ENCODE peak calls at places on chromosome 4, in ten cellular contexts. One of them, this sample, is unnamed.

GRCh38 chr4:108171541-108172230 is 3.0 kb upstream of the LEF1 start:
- DNase-seq in astrocyte: no peak
- DNase-seq in astrocyte of the cerebellum: no peak
- DNase-seq in cardiac muscle cell: no peak
- DNase-seq in DND-41: peak
- DNase-seq in adrenal gland: no peak
- DNase-seq in OCI-LY7: no peak
- DNase-seq in MM.1S: no peak
- DNase-seq in transverse colon: no peak
- DNase-seq in Caco-2: no peak
- DNase-seq in this sample: no peak

GRCh38 chr4:168647976-168648375 is 151.1 kb downstream of the PALLD start:
- DNase-seq in Caco-2: no peak
- DNase-seq in DND-41: no peak
- DNase-seq in cardiac muscle cell: no peak
- DNase-seq in adrenal gland: no peak
- DNase-seq in MM.1S: no peak
- DNase-seq in OCI-LY7: no peak
- DNase-seq in transverse colon: no peak
- DNase-seq in astrocyte: no peak
- DNase-seq in astrocyte of the cerebellum: no peak
- DNase-seq in this sample: peak

GRCh38 chr4:77158487-77158861 is 1.5 kb downstream of the CCNG2 start:
- DNase-seq in astrocyte of the cerebellum: no peak
- DNase-seq in OCI-LY7: no peak
- DNase-seq in transverse colon: no peak
- DNase-seq in astrocyte: no peak
- DNase-seq in MM.1S: no peak
- DNase-seq in cardiac muscle cell: no peak
- DNase-seq in DND-41: no peak
- DNase-seq in adrenal gland: no peak
- DNase-seq in Caco-2: no peak
- DNase-seq in this sample: no peak

GRCh38 chr4:72709475-72709874 is 140.5 kb upstream of the ADAMTS3 start:
- DNase-seq in OCI-LY7: no peak
- DNase-seq in adrenal gland: no peak
- DNase-seq in transverse colon: no peak
- DNase-seq in astrocyte of the cerebellum: no peak
- DNase-seq in MM.1S: no peak
- DNase-seq in Caco-2: no peak
- DNase-seq in cardiac muscle cell: no peak
- DNase-seq in astrocyte: no peak
- DNase-seq in DND-41: no peak
- DNase-seq in this sample: no peak

GRCh38 chr4:126794363-126794762 is 838.4 kb upstream of the INTU start:
- DNase-seq in astrocyte of the cerebellum: no peak
- DNase-seq in astrocyte: peak
- DNase-seq in cardiac muscle cell: peak
- DNase-seq in MM.1S: no peak
- DNase-seq in Caco-2: no peak
- DNase-seq in DND-41: no peak
- DNase-seq in OCI-LY7: no peak
- DNase-seq in transverse colon: no peak
- DNase-seq in adrenal gland: no peak
- DNase-seq in this sample: peak

GRCh38 chr4:136931771-136932170 is 600.5 kb downstream of the PCDH18 start:
- DNase-seq in OCI-LY7: no peak
- DNase-seq in transverse colon: no peak
- DNase-seq in astrocyte: peak
- DNase-seq in MM.1S: no peak
- DNase-seq in Caco-2: no peak
- DNase-seq in adrenal gland: no peak
- DNase-seq in cardiac muscle cell: no peak
- DNase-seq in astrocyte of the cerebellum: no peak
- DNase-seq in DND-41: no peak
- DNase-seq in this sample: no peak

GRCh38 chr4:152944678-152945320 is 8.7 kb downstream of the FHDC1 start:
- DNase-seq in OCI-LY7: no peak
- DNase-seq in Caco-2: no peak
- DNase-seq in transverse colon: peak
- DNase-seq in DND-41: no peak
- DNase-seq in astrocyte of the cerebellum: no peak
- DNase-seq in adrenal gland: no peak
- DNase-seq in MM.1S: no peak
- DNase-seq in astrocyte: no peak
- DNase-seq in cardiac muscle cell: no peak
- DNase-seq in this sample: no peak

GRCh38 chr4:167290684-167291083 is 56.4 kb upstream of the SPOCK3 start:
- DNase-seq in MM.1S: peak
- DNase-seq in cardiac muscle cell: peak
- DNase-seq in DND-41: no peak
- DNase-seq in OCI-LY7: no peak
- DNase-seq in transverse colon: no peak
- DNase-seq in adrenal gland: no peak
- DNase-seq in astrocyte of the cerebellum: peak
- DNase-seq in Caco-2: no peak
- DNase-seq in astrocyte: peak
- DNase-seq in this sample: peak

GRCh38 chr4:6956434-6957147 is 47.0 kb downstream of the TBC1D14 start:
- DNase-seq in DND-41: no peak
- DNase-seq in astrocyte: no peak
- DNase-seq in cardiac muscle cell: no peak
- DNase-seq in MM.1S: no peak
- DNase-seq in OCI-LY7: no peak
- DNase-seq in transverse colon: no peak
- DNase-seq in astrocyte of the cerebellum: no peak
- DNase-seq in Caco-2: no peak
- DNase-seq in adrenal gland: peak
- DNase-seq in this sample: no peak

GRCh38 chr4:6957994-6958393 is 48.4 kb downstream of the TBC1D14 start:
- DNase-seq in DND-41: no peak
- DNase-seq in transverse colon: no peak
- DNase-seq in astrocyte of the cerebellum: no peak
- DNase-seq in OCI-LY7: no peak
- DNase-seq in astrocyte: no peak
- DNase-seq in cardiac muscle cell: no peak
- DNase-seq in adrenal gland: peak
- DNase-seq in MM.1S: no peak
- DNase-seq in Caco-2: no peak
- DNase-seq in this sample: no peak

GRCh38 chr4:6955261-6955911 is 45.8 kb downstream of the TBC1D14 start:
- DNase-seq in astrocyte of the cerebellum: no peak
- DNase-seq in transverse colon: peak
- DNase-seq in adrenal gland: peak
- DNase-seq in Caco-2: peak
- DNase-seq in DND-41: no peak
- DNase-seq in cardiac muscle cell: no peak
- DNase-seq in astrocyte: no peak
- DNase-seq in MM.1S: no peak
- DNase-seq in OCI-LY7: no peak
- DNase-seq in this sample: no peak

GRCh38 chr4:6957148-6957520 is 47.5 kb downstream of the TBC1D14 start:
- DNase-seq in OCI-LY7: no peak
- DNase-seq in MM.1S: no peak
- DNase-seq in astrocyte of the cerebellum: no peak
- DNase-seq in DND-41: no peak
- DNase-seq in adrenal gland: no peak
- DNase-seq in Caco-2: no peak
- DNase-seq in cardiac muscle cell: no peak
- DNase-seq in astrocyte: no peak
- DNase-seq in transverse colon: no peak
- DNase-seq in this sample: peak

DNA sequence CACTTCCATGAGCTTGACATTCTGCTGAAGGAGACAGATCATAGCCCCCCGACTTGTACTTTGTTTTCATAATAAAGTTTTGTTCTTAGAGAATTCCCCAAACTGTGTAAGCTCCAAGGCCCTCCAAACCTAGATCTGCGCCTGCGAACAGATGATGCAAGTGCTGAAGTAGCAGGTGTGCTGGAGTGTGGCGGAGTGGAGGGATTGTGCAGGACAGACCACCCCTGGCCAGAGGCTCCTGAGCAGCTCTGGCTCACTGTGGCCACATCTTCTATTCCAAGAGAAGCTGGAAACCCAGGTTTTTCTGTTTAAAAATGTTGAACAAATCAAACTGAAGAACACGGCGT is 46.4 kb downstream of the TBC1D14 start:
- DNase-seq in Caco-2: no peak
- DNase-seq in astrocyte of the cerebellum: no peak
- DNase-seq in DND-41: no peak
- DNase-seq in OCI-LY7: no peak
- DNase-seq in adrenal gland: peak
- DNase-seq in astrocyte: no peak
- DNase-seq in MM.1S: no peak
- DNase-seq in cardiac muscle cell: no peak
- DNase-seq in transverse colon: no peak
- DNase-seq in this sample: no peak
- H3K4me3 ChIP-seq in Caco-2: no peak
- H3K4me3 ChIP-seq in astrocyte of the cerebellum: no peak
- H3K4me3 ChIP-seq in DND-41: no peak
- H3K4me3 ChIP-seq in OCI-LY7: no peak
- H3K4me3 ChIP-seq in adrenal gland: no peak
- H3K4me3 ChIP-seq in astrocyte: no peak
- H3K4me3 ChIP-seq in MM.1S: no peak
- H3K4me3 ChIP-seq in cardiac muscle cell: no peak
- H3K4me3 ChIP-seq in transverse colon: no peak
- H3K4me3 ChIP-seq in this sample: no peak

GRCh38 chr4:2007804-2008670 is 737 bp downstream of the NELFA start:
- DNase-seq in DND-41: no peak
- DNase-seq in Caco-2: no peak
- DNase-seq in MM.1S: no peak
- DNase-seq in OCI-LY7: no peak
- DNase-seq in cardiac muscle cell: peak
- DNase-seq in astrocyte of the cerebellum: no peak
- DNase-seq in astrocyte: no peak
- DNase-seq in adrenal gland: no peak
- DNase-seq in transverse colon: no peak
- DNase-seq in this sample: peak

GRCh38 chr4:2006956-2007653 is 1.7 kb downstream of the NELFA start:
- DNase-seq in adrenal gland: peak
- DNase-seq in cardiac muscle cell: no peak
- DNase-seq in astrocyte: no peak
- DNase-seq in DND-41: no peak
- DNase-seq in astrocyte of the cerebellum: no peak
- DNase-seq in OCI-LY7: no peak
- DNase-seq in transverse colon: no peak
- DNase-seq in MM.1S: no peak
- DNase-seq in Caco-2: no peak
- DNase-seq in this sample: no peak

GRCh38 chr4:2008921-2009650 is at the start of gene NELFA:
- DNase-seq in MM.1S: peak
- DNase-seq in OCI-LY7: peak
- DNase-seq in Caco-2: peak
- DNase-seq in DND-41: peak
- DNase-seq in astrocyte: peak
- DNase-seq in astrocyte of the cerebellum: peak
- DNase-seq in adrenal gland: peak
- DNase-seq in cardiac muscle cell: peak
- DNase-seq in transverse colon: peak
- DNase-seq in this sample: peak

GRCh38 chr4:2008671-2008920 is 178 bp downstream of the NELFA start:
- DNase-seq in DND-41: no peak
- DNase-seq in cardiac muscle cell: no peak
- DNase-seq in astrocyte: no peak
- DNase-seq in adrenal gland: no peak
- DNase-seq in Caco-2: no peak
- DNase-seq in astrocyte of the cerebellum: no peak
- DNase-seq in MM.1S: no peak
- DNase-seq in OCI-LY7: no peak
- DNase-seq in transverse colon: no peak
- DNase-seq in this sample: no peak

DNA sequence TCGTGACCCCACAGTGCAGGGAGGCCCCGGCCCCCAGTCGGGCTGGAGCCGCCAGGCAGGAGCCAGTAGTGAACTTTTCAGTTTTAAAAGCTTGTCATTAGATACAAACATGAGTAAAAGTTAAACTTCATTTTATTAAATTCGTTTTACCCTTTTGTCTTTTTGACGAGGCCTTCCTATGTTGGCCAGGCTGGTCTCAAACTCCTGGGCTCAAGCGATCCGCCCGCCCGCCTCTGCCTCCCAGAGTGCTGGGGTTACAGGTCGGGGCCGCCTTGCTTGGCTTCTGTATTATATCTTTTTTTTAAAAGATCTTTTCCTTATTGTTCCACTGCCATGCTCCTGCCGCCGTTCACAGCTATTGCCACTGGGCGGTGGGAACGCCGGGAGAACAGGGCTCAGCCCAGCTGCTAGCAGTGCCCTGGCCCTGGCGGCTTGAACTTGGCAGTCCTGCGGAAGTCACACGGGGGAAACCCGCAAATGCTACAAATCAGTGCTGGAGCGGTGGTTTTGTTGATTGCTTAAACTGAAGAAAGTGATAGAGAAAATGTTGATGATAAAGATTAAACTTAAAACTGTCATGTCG is 968 bp upstream of the NELFA start:
- DNase-seq in OCI-LY7: peak
- DNase-seq in cardiac muscle cell: peak
- DNase-seq in transverse colon: peak
- DNase-seq in MM.1S: peak
- DNase-seq in astrocyte: peak
- DNase-seq in Caco-2: peak
- DNase-seq in DND-41: peak
- DNase-seq in astrocyte of the cerebellum: peak
- DNase-seq in adrenal gland: peak
- DNase-seq in this sample: peak
- TF ChIP-seq CTCF in OCI-LY7: peak
- TF ChIP-seq CTCF in cardiac muscle cell: peak
- TF ChIP-seq CTCF in transverse colon: peak
- TF ChIP-seq CTCF in MM.1S: no peak
- TF ChIP-seq CTCF in astrocyte: no peak
- TF ChIP-seq CTCF in Caco-2: peak
- TF ChIP-seq CTCF in DND-41: peak
- TF ChIP-seq CTCF in astrocyte of the cerebellum: peak
- TF ChIP-seq CTCF in adrenal gland: peak
- TF ChIP-seq CTCF in this sample: peak

DNA sequence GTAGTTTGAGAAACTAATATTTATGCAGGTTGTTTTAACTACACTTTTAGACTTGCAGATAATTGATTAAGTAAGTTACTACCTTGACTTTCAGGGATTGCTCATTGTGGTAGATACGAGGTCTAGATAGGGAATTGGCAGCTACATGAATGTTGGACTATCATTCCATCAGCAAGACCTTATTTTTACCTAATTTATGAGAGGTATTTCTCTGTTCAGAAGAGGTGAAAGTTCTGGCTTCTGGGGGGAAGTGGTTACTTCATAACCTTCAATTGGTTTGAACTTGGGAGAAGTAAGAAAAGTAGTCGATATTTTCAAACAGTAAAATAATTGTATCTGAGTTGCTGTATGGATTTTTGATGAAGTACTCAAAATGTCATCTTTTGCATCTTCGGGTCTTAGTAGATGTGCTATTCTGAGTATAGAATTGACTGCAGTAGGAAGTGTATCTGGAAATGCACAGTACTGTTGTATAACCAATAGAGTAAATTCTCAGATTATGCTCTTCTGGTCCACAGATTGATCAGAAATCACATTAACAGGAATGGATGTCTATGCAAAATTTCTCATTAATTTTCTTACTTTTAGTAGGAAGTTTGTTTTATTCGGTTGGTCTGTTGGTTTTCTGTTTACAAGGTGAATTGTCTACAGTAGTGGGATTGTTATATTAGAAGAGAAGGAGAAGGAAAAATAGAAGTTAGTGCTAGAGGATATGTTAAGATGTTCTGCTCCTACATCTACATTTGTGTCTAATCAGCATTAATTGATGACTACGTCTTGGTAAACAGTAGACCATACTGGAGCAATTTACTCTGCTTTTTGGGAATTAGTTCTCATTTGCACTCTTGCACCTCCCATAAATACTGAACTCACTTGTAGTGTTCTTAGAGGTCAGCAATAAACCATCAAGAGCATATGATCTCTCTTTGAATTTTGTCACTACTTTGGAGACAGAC is 3.0 kb downstream of the NFKB1 start:
- DNase-seq in astrocyte: no peak
- DNase-seq in OCI-LY7: peak
- DNase-seq in DND-41: no peak
- DNase-seq in adrenal gland: no peak
- DNase-seq in transverse colon: no peak
- DNase-seq in astrocyte of the cerebellum: no peak
- DNase-seq in cardiac muscle cell: no peak
- DNase-seq in Caco-2: no peak
- DNase-seq in MM.1S: no peak
- DNase-seq in this sample: no peak
- H3K4me3 ChIP-seq in astrocyte: peak
- H3K4me3 ChIP-seq in OCI-LY7: peak
- H3K4me3 ChIP-seq in DND-41: peak
- H3K4me3 ChIP-seq in adrenal gland: no peak
- H3K4me3 ChIP-seq in transverse colon: peak
- H3K4me3 ChIP-seq in astrocyte of the cerebellum: no peak
- H3K4me3 ChIP-seq in cardiac muscle cell: peak
- H3K4me3 ChIP-seq in Caco-2: no peak
- H3K4me3 ChIP-seq in MM.1S: peak
- H3K4me3 ChIP-seq in this sample: peak

GRCh38 chr4:173318648-173319211 is 15.4 kb downstream of the HMGB2 start:
- DNase-seq in astrocyte of the cerebellum: peak
- DNase-seq in adrenal gland: no peak
- DNase-seq in transverse colon: no peak
- DNase-seq in DND-41: no peak
- DNase-seq in cardiac muscle cell: peak
- DNase-seq in MM.1S: peak
- DNase-seq in OCI-LY7: peak
- DNase-seq in Caco-2: no peak
- DNase-seq in astrocyte: peak
- DNase-seq in this sample: peak
- TF ChIP-seq CTCF in astrocyte of the cerebellum: no peak
- TF ChIP-seq CTCF in adrenal gland: peak
- TF ChIP-seq CTCF in transverse colon: no peak
- TF ChIP-seq CTCF in DND-41: no peak
- TF ChIP-seq CTCF in cardiac muscle cell: peak
- TF ChIP-seq CTCF in MM.1S: peak
- TF ChIP-seq CTCF in OCI-LY7: peak
- TF ChIP-seq CTCF in Caco-2: peak
- TF ChIP-seq CTCF in astrocyte: peak
- TF ChIP-seq CTCF in this sample: peak

This sample was measured in choroid plexus epithelial cell.